ENCODE peak calls at places on chromosomes 3 and 15, in seven cellular contexts. One of them, this sample, is unnamed.

GRCh38 chr3:51389423-51390183 is 1.5 kb upstream of the RBM15B start:
- DNase-seq in naive thymus-derived CD8-positive, alpha-beta T cell: peak; percentile 33
- DNase-seq in stimulated activated CD8-positive, alpha-beta memory T cell treated with anti-CD3 and anti-CD28 coated beads, Interleukin-15, amount 100 ng/mL, for 24 hours: no peak
- DNase-seq in astrocyte of the spinal cord: peak; percentile 47
- DNase-seq in iPS-NIHi11: peak; percentile 58
- DNase-seq in EL: peak; percentile 46
- DNase-seq in Peyer's patch: peak; percentile 65
- DNase-seq in this sample: peak; percentile 57

GRCh38 chr3:53708001-53708621 is 138.1 kb downstream of the CHDH start:
- DNase-seq in EL: no peak
- DNase-seq in naive thymus-derived CD8-positive, alpha-beta T cell: no peak
- DNase-seq in stimulated activated CD8-positive, alpha-beta memory T cell treated with anti-CD3 and anti-CD28 coated beads, Interleukin-15, amount 100 ng/mL, for 24 hours: no peak
- DNase-seq in Peyer's patch: no peak
- DNase-seq in astrocyte of the spinal cord: no peak
- DNase-seq in iPS-NIHi11: no peak
- DNase-seq in this sample: no peak

GRCh38 chr3:129611812-129612349 is 5.4 kb upstream of the PLXND1 start:
- DNase-seq in astrocyte of the spinal cord: peak; percentile 66
- DNase-seq in naive thymus-derived CD8-positive, alpha-beta T cell: no peak
- DNase-seq in EL: peak; percentile 72
- DNase-seq in stimulated activated CD8-positive, alpha-beta memory T cell treated with anti-CD3 and anti-CD28 coated beads, Interleukin-15, amount 100 ng/mL, for 24 hours: no peak
- DNase-seq in iPS-NIHi11: peak; percentile 78
- DNase-seq in Peyer's patch: no peak
- DNase-seq in this sample: no peak

GRCh38 chr15:67172172-67172571 is 82.3 kb downstream of the AAGAB start:
- DNase-seq in iPS-NIHi11: no peak
- DNase-seq in Peyer's patch: no peak
- DNase-seq in stimulated activated CD8-positive, alpha-beta memory T cell treated with anti-CD3 and anti-CD28 coated beads, Interleukin-15, amount 100 ng/mL, for 24 hours: no peak
- DNase-seq in EL: no peak
- DNase-seq in naive thymus-derived CD8-positive, alpha-beta T cell: no peak
- DNase-seq in astrocyte of the spinal cord: no peak
- DNase-seq in this sample: no peak

GRCh38 chr3:109897734-109898133 is 560.4 kb upstream of the DPPA4 start:
- DNase-seq in naive thymus-derived CD8-positive, alpha-beta T cell: no peak
- DNase-seq in Peyer's patch: no peak
- DNase-seq in stimulated activated CD8-positive, alpha-beta memory T cell treated with anti-CD3 and anti-CD28 coated beads, Interleukin-15, amount 100 ng/mL, for 24 hours: no peak
- DNase-seq in astrocyte of the spinal cord: no peak
- DNase-seq in EL: no peak
- DNase-seq in iPS-NIHi11: no peak
- DNase-seq in this sample: no peak

GRCh38 chr3:20422391-20422790 is 236.4 kb upstream of the SGO1 start:
- DNase-seq in stimulated activated CD8-positive, alpha-beta memory T cell treated with anti-CD3 and anti-CD28 coated beads, Interleukin-15, amount 100 ng/mL, for 24 hours: no peak
- DNase-seq in astrocyte of the spinal cord: no peak
- DNase-seq in EL: no peak
- DNase-seq in Peyer's patch: no peak
- DNase-seq in iPS-NIHi11: no peak
- DNase-seq in naive thymus-derived CD8-positive, alpha-beta T cell: no peak
- DNase-seq in this sample: no peak

GRCh38 chr3:31009881-31010280 is 115.4 kb upstream of the GADL1 start:
- DNase-seq in astrocyte of the spinal cord: peak; percentile 27
- DNase-seq in EL: no peak
- DNase-seq in naive thymus-derived CD8-positive, alpha-beta T cell: no peak
- DNase-seq in Peyer's patch: no peak
- DNase-seq in stimulated activated CD8-positive, alpha-beta memory T cell treated with anti-CD3 and anti-CD28 coated beads, Interleukin-15, amount 100 ng/mL, for 24 hours: no peak
- DNase-seq in iPS-NIHi11: peak; percentile 52
- DNase-seq in this sample: no peak

GRCh38 chr3:13700362-13700761 is 151.4 kb downstream of the FBLN2 start:
- DNase-seq in naive thymus-derived CD8-positive, alpha-beta T cell: no peak
- DNase-seq in EL: no peak
- DNase-seq in Peyer's patch: peak; percentile 13
- DNase-seq in astrocyte of the spinal cord: no peak
- DNase-seq in iPS-NIHi11: peak; percentile 82
- DNase-seq in stimulated activated CD8-positive, alpha-beta memory T cell treated with anti-CD3 and anti-CD28 coated beads, Interleukin-15, amount 100 ng/mL, for 24 hours: no peak
- DNase-seq in this sample: no peak

GRCh38 chr15:57640935-57641682 is 49.4 kb downstream of the MYZAP start:
- DNase-seq in EL: peak; percentile 39
- DNase-seq in stimulated activated CD8-positive, alpha-beta memory T cell treated with anti-CD3 and anti-CD28 coated beads, Interleukin-15, amount 100 ng/mL, for 24 hours: no peak
- DNase-seq in iPS-NIHi11: peak; percentile 52
- DNase-seq in Peyer's patch: no peak
- DNase-seq in naive thymus-derived CD8-positive, alpha-beta T cell: no peak
- DNase-seq in astrocyte of the spinal cord: peak; percentile 29
- DNase-seq in this sample: peak; percentile 28

GRCh38 chr3:188348445-188349244 is 194.7 kb downstream of the LPP start:
- DNase-seq in EL: peak; percentile 94
- DNase-seq in astrocyte of the spinal cord: peak; percentile 94
- DNase-seq in iPS-NIHi11: peak; percentile 30
- DNase-seq in naive thymus-derived CD8-positive, alpha-beta T cell: no peak
- DNase-seq in stimulated activated CD8-positive, alpha-beta memory T cell treated with anti-CD3 and anti-CD28 coated beads, Interleukin-15, amount 100 ng/mL, for 24 hours: no peak
- DNase-seq in Peyer's patch: peak; percentile 78
- DNase-seq in this sample: peak; percentile 26

GRCh38 chr3:133540896-133541674 is 32.4 kb upstream of the CDV3 start:
- DNase-seq in Peyer's patch: peak; percentile 50
- DNase-seq in naive thymus-derived CD8-positive, alpha-beta T cell: no peak
- DNase-seq in stimulated activated CD8-positive, alpha-beta memory T cell treated with anti-CD3 and anti-CD28 coated beads, Interleukin-15, amount 100 ng/mL, for 24 hours: no peak
- DNase-seq in EL: peak; percentile 80
- DNase-seq in astrocyte of the spinal cord: peak; percentile 55
- DNase-seq in iPS-NIHi11: no peak
- DNase-seq in this sample: no peak

GRCh38 chr3:124995460-124995994 is 60.3 kb downstream of the HEG1 start:
- DNase-seq in EL: peak; percentile 47
- DNase-seq in stimulated activated CD8-positive, alpha-beta memory T cell treated with anti-CD3 and anti-CD28 coated beads, Interleukin-15, amount 100 ng/mL, for 24 hours: no peak
- DNase-seq in iPS-NIHi11: peak; percentile 73
- DNase-seq in naive thymus-derived CD8-positive, alpha-beta T cell: peak; percentile 29
- DNase-seq in astrocyte of the spinal cord: peak; percentile 52
- DNase-seq in Peyer's patch: no peak
- DNase-seq in this sample: peak; percentile 70

GRCh38 chr3:151124476-151124875 is 39.0 kb downstream of the MED12L start:
- DNase-seq in astrocyte of the spinal cord: no peak
- DNase-seq in stimulated activated CD8-positive, alpha-beta memory T cell treated with anti-CD3 and anti-CD28 coated beads, Interleukin-15, amount 100 ng/mL, for 24 hours: no peak
- DNase-seq in naive thymus-derived CD8-positive, alpha-beta T cell: no peak
- DNase-seq in iPS-NIHi11: no peak
- DNase-seq in EL: no peak
- DNase-seq in Peyer's patch: no peak
- DNase-seq in this sample: no peak

GRCh38 chr3:156483961-156484787 is 70.7 kb downstream of the SSR3 start:
- DNase-seq in Peyer's patch: no peak
- DNase-seq in naive thymus-derived CD8-positive, alpha-beta T cell: peak; percentile 41
- DNase-seq in EL: peak; percentile 72
- DNase-seq in iPS-NIHi11: no peak
- DNase-seq in astrocyte of the spinal cord: peak; percentile 84
- DNase-seq in stimulated activated CD8-positive, alpha-beta memory T cell treated with anti-CD3 and anti-CD28 coated beads, Interleukin-15, amount 100 ng/mL, for 24 hours: no peak
- DNase-seq in this sample: peak; percentile 32

GRCh38 chr3:25338158-25338725 is 89.8 kb upstream of the RARB start:
- DNase-seq in stimulated activated CD8-positive, alpha-beta memory T cell treated with anti-CD3 and anti-CD28 coated beads, Interleukin-15, amount 100 ng/mL, for 24 hours: no peak
- DNase-seq in iPS-NIHi11: no peak
- DNase-seq in Peyer's patch: no peak
- DNase-seq in naive thymus-derived CD8-positive, alpha-beta T cell: no peak
- DNase-seq in EL: no peak
- DNase-seq in astrocyte of the spinal cord: no peak
- DNase-seq in this sample: no peak

GRCh38 chr3:129587559-129588210 is 18.8 kb downstream of the PLXND1 start:
- DNase-seq in EL: no peak
- DNase-seq in stimulated activated CD8-positive, alpha-beta memory T cell treated with anti-CD3 and anti-CD28 coated beads, Interleukin-15, amount 100 ng/mL, for 24 hours: no peak
- DNase-seq in Peyer's patch: no peak
- DNase-seq in astrocyte of the spinal cord: no peak
- DNase-seq in iPS-NIHi11: no peak
- DNase-seq in naive thymus-derived CD8-positive, alpha-beta T cell: no peak
- DNase-seq in this sample: no peak

GRCh38 chr3:31145062-31145461 is 250.6 kb upstream of the GADL1 start:
- DNase-seq in astrocyte of the spinal cord: no peak
- DNase-seq in EL: no peak
- DNase-seq in Peyer's patch: no peak
- DNase-seq in stimulated activated CD8-positive, alpha-beta memory T cell treated with anti-CD3 and anti-CD28 coated beads, Interleukin-15, amount 100 ng/mL, for 24 hours: no peak
- DNase-seq in iPS-NIHi11: no peak
- DNase-seq in naive thymus-derived CD8-positive, alpha-beta T cell: no peak
- DNase-seq in this sample: no peak

GRCh38 chr3:120324185-120324584 is 25.0 kb downstream of the LRRC58 start:
- DNase-seq in astrocyte of the spinal cord: peak; percentile 37
- DNase-seq in Peyer's patch: no peak
- DNase-seq in naive thymus-derived CD8-positive, alpha-beta T cell: no peak
- DNase-seq in stimulated activated CD8-positive, alpha-beta memory T cell treated with anti-CD3 and anti-CD28 coated beads, Interleukin-15, amount 100 ng/mL, for 24 hours: no peak
- DNase-seq in EL: peak; percentile 14
- DNase-seq in iPS-NIHi11: no peak
- DNase-seq in this sample: no peak

GRCh38 chr3:42179110-42179725 is 86.8 kb downstream of the CCK start:
- DNase-seq in EL: peak; percentile 89
- DNase-seq in iPS-NIHi11: peak; percentile 64
- DNase-seq in stimulated activated CD8-positive, alpha-beta memory T cell treated with anti-CD3 and anti-CD28 coated beads, Interleukin-15, amount 100 ng/mL, for 24 hours: no peak
- DNase-seq in naive thymus-derived CD8-positive, alpha-beta T cell: no peak
- DNase-seq in Peyer's patch: peak; percentile 75
- DNase-seq in astrocyte of the spinal cord: peak; percentile 91
- DNase-seq in this sample: no peak

GRCh38 chr3:187667526-187667925 is 2.7 kb downstream of the SST start:
- DNase-seq in EL: no peak
- DNase-seq in iPS-NIHi11: no peak
- DNase-seq in astrocyte of the spinal cord: no peak
- DNase-seq in naive thymus-derived CD8-positive, alpha-beta T cell: no peak
- DNase-seq in stimulated activated CD8-positive, alpha-beta memory T cell treated with anti-CD3 and anti-CD28 coated beads, Interleukin-15, amount 100 ng/mL, for 24 hours: no peak
- DNase-seq in Peyer's patch: no peak
- DNase-seq in this sample: no peak

GRCh38 chr3:177229791-177230190 is 32.5 kb upstream of the TBL1XR1 start:
- DNase-seq in EL: no peak
- DNase-seq in iPS-NIHi11: no peak
- DNase-seq in naive thymus-derived CD8-positive, alpha-beta T cell: no peak
- DNase-seq in Peyer's patch: no peak
- DNase-seq in astrocyte of the spinal cord: no peak
- DNase-seq in stimulated activated CD8-positive, alpha-beta memory T cell treated with anti-CD3 and anti-CD28 coated beads, Interleukin-15, amount 100 ng/mL, for 24 hours: no peak
- DNase-seq in this sample: no peak

GRCh38 chr15:75177360-75178071 is 24.2 kb upstream of the C15orf39 start:
- DNase-seq in EL: no peak
- DNase-seq in stimulated activated CD8-positive, alpha-beta memory T cell treated with anti-CD3 and anti-CD28 coated beads, Interleukin-15, amount 100 ng/mL, for 24 hours: no peak
- DNase-seq in astrocyte of the spinal cord: no peak
- DNase-seq in iPS-NIHi11: no peak
- DNase-seq in naive thymus-derived CD8-positive, alpha-beta T cell: no peak
- DNase-seq in Peyer's patch: no peak
- DNase-seq in this sample: no peak

GRCh38 chr3:50444213-50444612 is 59.2 kb downstream of the CACNA2D2 start:
- DNase-seq in astrocyte of the spinal cord: no peak
- DNase-seq in EL: peak; percentile 26
- DNase-seq in Peyer's patch: no peak
- DNase-seq in stimulated activated CD8-positive, alpha-beta memory T cell treated with anti-CD3 and anti-CD28 coated beads, Interleukin-15, amount 100 ng/mL, for 24 hours: no peak
- DNase-seq in naive thymus-derived CD8-positive, alpha-beta T cell: no peak
- DNase-seq in iPS-NIHi11: no peak
- DNase-seq in this sample: no peak

GRCh38 chr15:83613146-83613635 is 40.7 kb upstream of the ADAMTSL3 start:
- DNase-seq in iPS-NIHi11: no peak
- DNase-seq in naive thymus-derived CD8-positive, alpha-beta T cell: no peak
- DNase-seq in stimulated activated CD8-positive, alpha-beta memory T cell treated with anti-CD3 and anti-CD28 coated beads, Interleukin-15, amount 100 ng/mL, for 24 hours: no peak
- DNase-seq in Peyer's patch: no peak
- DNase-seq in astrocyte of the spinal cord: no peak
- DNase-seq in EL: no peak
- DNase-seq in this sample: no peak

GRCh38 chr15:70569139-70569717 is 194.1 kb downstream of the UACA start:
- DNase-seq in astrocyte of the spinal cord: peak; percentile 58
- DNase-seq in stimulated activated CD8-positive, alpha-beta memory T cell treated with anti-CD3 and anti-CD28 coated beads, Interleukin-15, amount 100 ng/mL, for 24 hours: no peak
- DNase-seq in EL: peak; percentile 82
- DNase-seq in naive thymus-derived CD8-positive, alpha-beta T cell: no peak
- DNase-seq in Peyer's patch: no peak
- DNase-seq in iPS-NIHi11: peak; percentile 55
- DNase-seq in this sample: peak; percentile 78

This sample was measured in cerebellar cortex.